ENCODE peak calls at places on chromosome 22, in seven cellular contexts. Y is posterior vena cava, E is IMR-90, H is RCC 7860, L is foreskin keratinocyte, U is T-helper 2 cell, N is fibroblast of villous mesenchyme. P is an unnamed sample.

GRCh38 chr22:47618611-47619010 is 856.2 kb downstream of the TBC1D22A start:
- DNase-seq in Y (peak), E (no peak), H (no peak), L (no peak), U (no peak), N (no peak), P (no peak)

GRCh38 chr22:26416670-26417270 is 12.3 kb upstream of the ASPHD2 start:
- DNase-seq in Y (no peak), E (peak), H (peak), L (peak), U (no peak), N (peak), P (peak)

GRCh38 chr22:44671742-44672141 is 30.3 kb upstream of the PRR5 start:
- DNase-seq in Y (no peak), E (peak), H (peak), L (peak), U (no peak), N (peak), P (peak)

GRCh38 chr22:22520020-22520656 is at the start of gene ZNF280A:
- DNase-seq in Y (no peak), E (no peak), H (no peak), L (no peak), U (no peak), N (peak), P (peak)

GRCh38 chr22:47616396-47617020 is 854.1 kb downstream of the TBC1D22A start:
- DNase-seq in Y (peak), E (no peak), H (no peak), L (no peak), U (no peak), N (no peak), P (no peak)

GRCh38 chr22:50258361-50259292 is 2.9 kb downstream of the MAPK12 start:
- DNase-seq in Y (no peak), E (no peak), H (no peak), L (no peak), U (no peak), N (no peak), P (no peak)

GRCh38 chr22:20198527-20199319 is 47.9 kb upstream of the CCDC188 start:
- DNase-seq in Y (no peak), E (no peak), H (no peak), L (no peak), U (no peak), N (peak), P (no peak)

GRCh38 chr22:29877620-29878019 is 5.4 kb upstream of the MTMR3 start:
- DNase-seq in Y (no peak), E (peak), H (no peak), L (no peak), U (no peak), N (no peak), P (peak)

GRCh38 chr22:37560682-37561208 is 465 bp downstream of the CDC42EP1 start:
- DNase-seq in Y (peak), E (peak), H (peak), L (no peak), U (no peak), N (peak), P (peak)

GRCh38 chr22:49212002-49212401 is 615.7 kb downstream of the BRD1 start:
- DNase-seq in Y (peak), E (no peak), H (no peak), L (no peak), U (no peak), N (no peak), P (no peak)

GRCh38 chr22:33405194-33405593 is 347.0 kb upstream of the SYN3 start:
- DNase-seq in Y (no peak), E (no peak), H (peak), L (no peak), U (no peak), N (no peak), P (no peak)

GRCh38 chr22:22576244-22576988 is 17.4 kb upstream of the PRAME start:
- DNase-seq in Y (no peak), E (peak), H (peak), L (no peak), U (no peak), N (peak), P (peak)

GRCh38 chr22:25666308-25666707 is 75.7 kb upstream of the MYO18B start:
- DNase-seq in Y (peak), E (no peak), H (no peak), L (no peak), U (no peak), N (peak), P (peak)

GRCh38 chr22:48974443-48975251 is 853.0 kb downstream of the BRD1 start:
- DNase-seq in Y (no peak), E (no peak), H (no peak), L (no peak), U (no peak), N (no peak), P (no peak)

GRCh38 chr22:23263651-23264555 is 83.6 kb downstream of the BCR start:
- DNase-seq in Y (no peak), E (no peak), H (peak), L (no peak), U (no peak), N (no peak), P (no peak)

GRCh38 chr22:28017859-28018258 is 98.8 kb upstream of the PITPNB start:
- DNase-seq in Y (peak), E (no peak), H (no peak), L (no peak), U (no peak), N (no peak), P (no peak)

GRCh38 chr22:32649515-32650200 is 151.8 kb upstream of the TIMP3 start:
- DNase-seq in Y (peak), E (peak), H (peak), L (no peak), U (no peak), N (peak), P (peak)

GRCh38 chr22:44957267-44957905 is 52.4 kb downstream of the PHF21B start:
- DNase-seq in Y (no peak), E (peak), H (no peak), L (no peak), U (no peak), N (no peak), P (no peak)

GRCh38 chr22:41030891-41031290 is 61.5 kb upstream of the EP300 start:
- DNase-seq in Y (no peak), E (peak), H (no peak), L (no peak), U (no peak), N (peak), P (peak)

GRCh38 chr22:31099386-31099785 is 8.0 kb downstream of the SELENOM start:
- DNase-seq in Y (no peak), E (peak), H (no peak), L (no peak), U (no peak), N (no peak), P (peak)

GRCh38 chr22:39130892-39131855 is 21.3 kb downstream of the CBX7 start:
- DNase-seq in Y (peak), E (peak), H (no peak), L (no peak), U (no peak), N (peak), P (no peak)

GRCh38 chr22:23520875-23521441 is 59.1 kb downstream of the IGLL1 start:
- DNase-seq in Y (no peak), E (peak), H (no peak), L (no peak), U (no peak), N (peak), P (peak)

GRCh38 chr22:41410311-41410751 is 28.6 kb downstream of the TEF start:
- DNase-seq in Y (no peak), E (no peak), H (no peak), L (no peak), U (no peak), N (no peak), P (no peak)

GRCh38 chr22:43971112-43971511 is 15.9 kb downstream of the SAMM50 start:
- DNase-seq in Y (no peak), E (no peak), H (no peak), L (no peak), U (no peak), N (no peak), P (no peak)

GRCh38 chr22:46774456-46775363 is 12.3 kb downstream of the TBC1D22A start:
- DNase-seq in Y (no peak), E (no peak), H (no peak), L (no peak), U (no peak), N (no peak), P (no peak)

GRCh38 chr22:38721551-38721950 is 15.8 kb downstream of the GTPBP1 start:
- DNase-seq in Y (no peak), E (no peak), H (no peak), L (no peak), U (no peak), N (no peak), P (no peak)

GRCh38 chr22:24494535-24495364 is at the start of gene UPB1:
- DNase-seq in Y (no peak), E (no peak), H (no peak), L (no peak), U (no peak), N (no peak), P (no peak)

GRCh38 chr22:50016988-50017700 is 4.6 kb upstream of the IL17REL start:
- DNase-seq in Y (peak), E (no peak), H (no peak), L (no peak), U (no peak), N (no peak), P (no peak)

GRCh38 chr22:36325163-36326031 is 62.4 kb downstream of the MYH9 start:
- DNase-seq in Y (peak), E (peak), H (no peak), L (no peak), U (no peak), N (peak), P (peak)

GRCh38 chr22:24181088-24181995 is at the start of gene SUSD2:
- DNase-seq in Y (peak), E (no peak), H (no peak), L (no peak), U (no peak), N (no peak), P (no peak)

GRCh38 chr22:20438678-20439492 is 1.3 kb upstream of the SCARF2 start:
- DNase-seq in Y (peak), E (no peak), H (no peak), L (no peak), U (no peak), N (no peak), P (no peak)

GRCh38 chr22:37374571-37374970 is 52.7 kb downstream of the ELFN2 start:
- DNase-seq in Y (no peak), E (no peak), H (no peak), L (no peak), U (no peak), N (no peak), P (no peak)

GRCh38 chr22:20396639-20397038 is 2.7 kb downstream of the ZNF74 start:
- DNase-seq in Y (no peak), E (peak), H (no peak), L (no peak), U (no peak), N (peak), P (peak)

GRCh38 chr22:30826670-30827355 is 132.1 kb downstream of the OSBP2 start:
- DNase-seq in Y (no peak), E (no peak), H (no peak), L (no peak), U (no peak), N (no peak), P (no peak)

GRCh38 chr22:31625661-31626426 is 36.2 kb downstream of the PISD start:
- DNase-seq in Y (peak), E (peak), H (no peak), L (no peak), U (no peak), N (peak), P (peak)

GRCh38 chr22:46069518-46070214 is 80.7 kb upstream of the PPARA start:
- DNase-seq in Y (peak), E (peak), H (peak), L (peak), U (no peak), N (peak), P (peak)

P was measured in amniotic epithelial cell.